ENCODE peak calls at places on chromosomes 2 and 18, in four cellular contexts. H is GM12865, I is fibroblast of the aortic adventitia, J is tibial nerve. Q is an unnamed sample.

GRCh38 chr2:137770161-137770560 is 194.1 kb upstream of the HNMT start:
- DNase-seq in H (no peak), J (no peak), I (no peak), Q (no peak)

GRCh38 chr2:147800316-147800715 is 44.5 kb upstream of the ACVR2A start:
- DNase-seq in H (no peak), J (no peak), I (no peak), Q (no peak)

GRCh38 chr2:216318470-216318869 is 53.8 kb downstream of the MARCHF4 start:
- DNase-seq in J (no peak), I (no peak), H (no peak), Q (no peak)

GRCh38 chr2:197286805-197287595 is 23.6 kb downstream of the ANKRD44 start:
- DNase-seq in H (peak), I (peak), J (peak), Q (peak)

GRCh38 chr18:62446511-62446910 is 76.3 kb upstream of the ZCCHC2 start:
- DNase-seq in J (no peak), H (no peak), I (no peak), Q (no peak)

GRCh38 chr2:18516112-18516511 is 44.3 kb downstream of the RDH14 start:
- DNase-seq in J (no peak), H (no peak), I (peak), Q (no peak)

GRCh38 chr2:85795331-85796045 is 41.7 kb downstream of the ATOH8 start:
- DNase-seq in H (no peak), J (no peak), I (no peak), Q (no peak)

GRCh38 chr18:26252411-26252810 is 26.2 kb downstream of the TAF4B start:
- DNase-seq in I (no peak), H (no peak), J (no peak), Q (no peak)

GRCh38 chr2:239554761-239555565 is 154.1 kb upstream of the HDAC4 start:
- DNase-seq in J (no peak), I (no peak), H (no peak), Q (no peak)

GRCh38 chr2:72781500-72781899 is 44.3 kb downstream of the EXOC6B start:
- DNase-seq in H (no peak), J (no peak), I (no peak), Q (peak)

GRCh38 chr2:43507137-43507536 is 88.7 kb downstream of the THADA start:
- DNase-seq in I (no peak), J (no peak), H (no peak), Q (no peak)

GRCh38 chr2:27920148-27920885 is 29.8 kb downstream of the BABAM2 start:
- DNase-seq in H (no peak), I (peak), J (no peak), Q (peak)

GRCh38 chr2:201860541-201861154 is 54.3 kb downstream of the CDK15 start:
- DNase-seq in J (peak), I (peak), H (peak), Q (peak)

GRCh38 chr2:142989276-142990204 is 112.1 kb downstream of the KYNU start:
- DNase-seq in I (peak), J (no peak), H (peak), Q (peak)

GRCh38 chr2:240986787-240987411 is 11.5 kb upstream of the SNED1 start:
- DNase-seq in I (peak), J (peak), H (no peak), Q (peak)

GRCh38 chr2:190404487-190404886 is 3.7 kb upstream of the MFSD6 start:
- DNase-seq in J (no peak), I (peak), H (no peak), Q (peak)

GRCh38 chr2:14632133-14632936 is at the start of gene LRATD1:
- DNase-seq in J (peak), H (no peak), I (peak), Q (peak)

GRCh38 chr2:174985624-174986023 is 19.6 kb downstream of the CHN1 start:
- DNase-seq in J (no peak), I (peak), H (no peak), Q (peak)

GRCh38 chr18:75154259-75154658 is 54.7 kb downstream of the PTGR3 start:
- DNase-seq in I (no peak), H (no peak), J (no peak), Q (no peak)

GRCh38 chr2:57809230-57809629 is 237.4 kb upstream of the VRK2 start:
- DNase-seq in H (peak), J (no peak), I (no peak), Q (no peak)

GRCh38 chr2:28895189-28895893 is 874 bp downstream of the WDR43 start:
- DNase-seq in I (peak), J (no peak), H (peak), Q (peak)

GRCh38 chr2:45259144-45259543 is 249.9 kb upstream of the SIX2 start:
- DNase-seq in H (no peak), I (no peak), J (no peak), Q (no peak)

GRCh38 chr2:109087055-109087663 is 41.8 kb upstream of the SH3RF3 start:
- DNase-seq in H (no peak), J (no peak), I (no peak), Q (peak)

GRCh38 chr2:187091664-187092063 is 242.7 kb upstream of the ZSWIM2 start:
- DNase-seq in I (no peak), J (no peak), H (no peak), Q (no peak)

GRCh38 chr2:96526101-96526591 is 10.4 kb upstream of the ARID5A start:
- DNase-seq in H (no peak), I (no peak), J (no peak), Q (no peak)

GRCh38 chr2:166360906-166361305 is 14.8 kb downstream of the SCN9A start:
- DNase-seq in H (no peak), I (no peak), J (no peak), Q (no peak)

GRCh38 chr2:166364476-166365161 is 11.1 kb downstream of the SCN9A start:
- DNase-seq in H (no peak), J (no peak), I (no peak), Q (no peak)

GRCh38 chr2:166360426-166360825 is 15.3 kb downstream of the SCN9A start:
- DNase-seq in H (no peak), I (no peak), J (no peak), Q (no peak)

GRCh38 chr2:166365239-166365638 is 10.5 kb downstream of the SCN9A start:
- DNase-seq in H (no peak), I (no peak), J (no peak), Q (no peak)

DNA sequence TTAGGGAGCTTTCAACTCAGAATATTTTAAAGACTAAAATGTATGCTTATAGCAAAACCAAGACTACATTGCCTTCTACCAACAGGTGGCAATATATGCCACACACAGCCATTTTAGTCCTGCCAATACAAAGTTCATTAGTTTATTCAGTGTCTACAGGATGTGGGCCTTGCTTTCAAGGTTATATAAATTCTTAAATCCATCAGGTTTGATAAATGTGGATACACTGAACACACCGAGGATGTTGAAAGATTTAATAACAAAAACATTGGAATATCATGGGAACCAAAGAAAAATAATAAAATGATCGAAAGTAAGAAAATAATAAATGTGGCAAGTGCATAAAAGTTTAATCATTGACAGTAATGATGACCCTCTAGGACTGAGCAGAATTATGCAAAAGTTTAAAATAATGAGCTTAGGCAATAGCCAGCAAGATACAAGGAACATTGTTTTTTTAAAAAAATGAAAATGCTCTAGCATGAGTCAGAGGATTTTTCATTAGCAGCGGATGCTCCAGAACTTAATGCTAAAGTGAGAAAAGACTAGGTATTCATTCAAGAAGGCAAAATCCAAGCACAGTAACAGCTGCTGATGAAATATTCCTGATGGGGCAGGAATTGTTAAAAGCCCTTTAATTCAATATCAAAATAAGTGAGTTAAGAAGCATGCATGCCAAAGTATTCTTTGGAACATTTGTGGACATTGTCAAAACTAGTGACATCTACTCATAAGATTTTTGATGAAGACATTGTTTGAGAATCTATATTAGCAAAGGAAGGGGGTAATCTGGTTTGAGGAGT is 14.2 kb downstream of the SCN9A start:
- DNase-seq in H (peak), J (no peak), I (peak), Q (peak)
- TF ChIP-seq CTCF in H (peak), J (peak), I (peak), Q (peak)

DNA sequence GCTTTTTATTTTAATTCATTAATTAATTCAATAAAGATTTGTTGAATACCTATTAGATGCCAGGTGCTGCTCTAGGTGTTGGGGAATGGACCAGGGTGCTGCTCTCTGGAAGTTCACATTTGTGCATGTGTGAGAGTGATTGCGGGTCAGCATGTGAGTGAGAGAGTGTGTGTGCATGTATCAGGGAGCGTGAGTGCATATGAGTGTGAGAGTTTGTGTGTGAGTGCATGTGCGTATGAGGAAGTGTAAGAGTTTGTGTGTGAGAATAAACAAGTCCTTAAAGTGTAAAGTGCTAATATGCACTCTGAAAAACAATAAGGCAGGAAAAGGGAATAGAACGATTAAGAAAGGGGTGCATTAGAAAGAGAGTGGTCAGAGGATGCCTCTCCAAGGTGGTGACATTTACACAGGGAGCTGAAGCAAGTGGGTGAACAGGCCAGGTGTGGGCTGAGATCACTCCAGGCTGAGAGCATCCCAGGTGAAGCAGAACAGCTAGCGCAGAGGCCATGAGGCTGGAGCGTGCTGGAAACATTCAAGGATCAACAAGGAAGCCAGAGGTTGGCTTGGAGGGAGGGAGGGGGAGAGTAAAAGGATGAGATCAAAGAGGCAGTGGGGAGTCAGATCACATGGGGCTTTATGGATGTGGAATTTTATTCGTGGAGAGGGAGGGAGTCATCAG is 50.5 kb upstream of the SLC1A4 start:
- DNase-seq in I (no peak), J (no peak), H (peak), Q (no peak)
- H3K4me3 ChIP-seq in I (no peak), J (no peak), H (peak), Q (no peak)

DNA sequence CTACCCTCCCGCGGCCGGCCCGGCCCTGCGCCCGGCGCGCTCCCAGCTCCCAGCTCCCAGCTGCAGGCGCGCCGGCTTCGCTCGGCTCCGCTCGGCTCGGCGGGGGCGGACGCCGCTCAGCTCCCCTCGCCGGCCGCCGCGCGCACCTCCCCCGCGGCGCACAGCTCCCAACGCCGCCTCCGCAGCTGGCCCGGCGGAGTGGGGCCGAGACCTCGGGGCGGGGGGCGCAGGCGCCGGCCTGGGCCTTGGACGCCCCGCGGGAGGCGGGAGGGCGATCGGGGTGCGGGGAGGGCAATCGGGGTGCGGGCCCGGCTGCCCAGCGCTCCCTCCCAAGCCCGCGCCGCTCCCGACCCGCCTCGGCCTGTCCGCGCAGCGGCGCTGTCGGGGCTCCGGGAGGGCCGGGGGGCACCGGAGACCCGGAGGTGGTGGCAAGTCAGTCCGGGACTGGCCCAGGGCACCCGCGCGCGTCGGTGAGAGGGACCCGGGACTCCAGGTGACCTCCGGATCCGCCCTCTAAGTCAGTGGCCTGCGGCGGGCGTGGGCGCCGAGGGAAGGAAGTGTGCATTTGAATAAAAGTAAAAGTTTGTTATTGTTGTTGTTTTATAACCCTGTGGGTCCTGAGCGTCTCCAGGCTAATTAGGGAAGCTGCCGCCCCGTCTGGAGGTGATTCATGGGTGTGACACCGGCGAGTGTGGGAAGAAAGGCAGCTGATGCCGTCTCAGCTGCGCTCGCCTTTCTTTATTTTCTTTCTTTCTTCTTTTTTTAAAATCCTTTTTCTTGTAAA is at the start of gene CRACDL:
- DNase-seq in J (no peak), I (no peak), H (no peak), Q (no peak)
- TF ChIP-seq CTCF in J (no peak), I (no peak), H (no peak), Q (no peak)

DNA sequence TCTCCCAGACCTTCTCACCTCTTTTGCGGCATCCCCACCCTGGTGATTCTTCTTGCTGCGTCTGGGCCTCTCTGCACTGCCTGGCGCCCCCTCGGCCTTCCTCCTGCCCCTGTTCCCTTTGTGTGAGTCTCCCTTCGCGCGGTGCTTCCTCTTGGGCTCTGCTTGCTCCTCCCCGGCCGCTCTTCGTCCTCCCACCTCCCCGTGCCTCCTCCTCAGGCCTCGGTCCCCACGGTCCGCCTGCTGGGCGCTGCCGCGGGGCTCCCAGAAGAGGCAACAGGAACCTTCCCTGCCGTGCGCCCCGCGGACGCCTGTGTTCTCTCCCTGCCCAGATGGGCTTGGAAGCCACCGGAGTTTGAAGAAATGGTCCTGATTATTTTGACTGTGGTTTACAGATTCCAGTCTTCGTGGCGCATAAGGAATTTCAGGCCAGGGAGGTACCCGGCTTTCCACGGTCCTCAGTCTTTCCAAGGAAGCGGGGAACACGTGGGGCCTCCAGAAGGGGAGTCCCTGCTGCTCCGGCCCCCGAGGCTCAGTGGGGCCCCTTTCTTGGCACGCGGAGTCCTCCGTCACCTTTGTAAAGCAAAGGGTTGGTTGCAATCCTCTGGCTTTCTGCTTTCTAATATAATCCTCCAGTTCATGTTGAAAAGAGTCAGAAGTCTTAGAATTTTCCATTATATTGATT is 13.1 kb downstream of the RNU2-63P start:
- DNase-seq in I (no peak), H (no peak), J (no peak), Q (peak)
- H3K4me3 ChIP-seq in I (no peak), H (no peak), J (no peak), Q (no peak)